ENCODE peak calls at places on chromosomes 13 and 19, in six cellular contexts. V, X, J, D, L and O are unnamed samples.

GRCh38 chr19:49749055-49749716 is 13.9 kb downstream of the TSKS start:
- DNase-seq in D (no peak), L (peak), J (no peak), V (no peak), X (no peak), O (no peak)

GRCh38 chr19:33905473-33905936 is 108.8 kb downstream of the KCTD15 start:
- DNase-seq in D (no peak), L (peak), J (no peak), X (peak), V (peak), O (no peak)

GRCh38 chr19:46616631-46617322 is 8.1 kb downstream of the PTGIR start:
- DNase-seq in L (peak), J (no peak), D (peak), V (peak), X (peak), O (peak)

GRCh38 chr19:1001538-1002166 is 1.4 kb downstream of the GRIN3B start:
- DNase-seq in L (peak), V (no peak), X (peak), J (no peak), D (peak), O (no peak)

GRCh38 chr13:26934096-26934495 is 173.5 kb upstream of the GPR12 start:
- DNase-seq in J (no peak), D (no peak), V (no peak), L (no peak), X (no peak), O (no peak)

GRCh38 chr13:110921209-110921608 is 6.3 kb upstream of the ANKRD10 start:
- DNase-seq in D (no peak), X (peak), L (no peak), V (no peak), J (no peak), O (no peak)

GRCh38 chr19:13056052-13056660 is 46.5 kb downstream of the LYL1 start:
- DNase-seq in L (peak), V (no peak), X (peak), D (peak), J (no peak), O (no peak)

GRCh38 chr19:3458595-3459284 is 21.6 kb downstream of the SMIM24 start:
- DNase-seq in V (peak), X (peak), J (no peak), L (no peak), D (no peak), O (no peak)

GRCh38 chr19:21468791-21469190 is 36.6 kb upstream of the ZNF429 start:
- DNase-seq in V (no peak), D (no peak), L (no peak), J (no peak), X (peak), O (no peak)

GRCh38 chr13:32008518-32009175 is 22.9 kb upstream of the FRY start:
- DNase-seq in V (no peak), X (no peak), J (no peak), D (no peak), L (no peak), O (no peak)

GRCh38 chr13:90686438-90686837 is 661.0 kb upstream of the MIR17HG start:
- DNase-seq in J (peak), V (peak), D (no peak), X (no peak), L (peak), O (no peak)

GRCh38 chr19:31574251-31574973 is 225.2 kb upstream of the TSHZ3 start:
- DNase-seq in D (no peak), J (no peak), X (no peak), L (no peak), V (no peak), O (no peak)

GRCh38 chr19:5954293-5954692 is 23.6 kb downstream of the RANBP3 start:
- DNase-seq in J (no peak), V (no peak), L (no peak), D (no peak), X (no peak), O (peak)

GRCh38 chr19:54439174-54439851 is 9.7 kb upstream of the LENG8 start:
- DNase-seq in V (peak), X (peak), L (peak), J (no peak), D (no peak), O (no peak)

GRCh38 chr19:1986357-1987162 is 29.0 kb downstream of the BTBD2 start:
- DNase-seq in X (peak), L (no peak), J (no peak), D (no peak), V (no peak), O (no peak)

GRCh38 chr19:2097330-2098327 is 914 bp downstream of the IZUMO4 start:
- DNase-seq in J (no peak), L (no peak), X (no peak), D (peak), V (peak), O (no peak)

GRCh38 chr13:30105381-30105780 is 202.0 kb downstream of the KATNAL1 start:
- DNase-seq in L (no peak), D (no peak), V (peak), J (no peak), X (peak), O (no peak)

GRCh38 chr13:20843177-20843576 is 59.4 kb downstream of the XPO4 start:
- DNase-seq in J (no peak), L (no peak), X (no peak), D (no peak), V (no peak), O (no peak)

GRCh38 chr13:44088911-44089851 is 209.5 kb downstream of the LACC1 start:
- DNase-seq in L (no peak), V (no peak), J (no peak), D (no peak), X (no peak), O (no peak)

GRCh38 chr13:113879017-113879416 is 15.1 kb upstream of the GAS6 start:
- DNase-seq in J (no peak), X (no peak), D (no peak), L (no peak), V (no peak), O (no peak)

GRCh38 chr13:91045351-91046034 is 302.0 kb upstream of the MIR17HG start:
- DNase-seq in D (no peak), J (peak), L (peak), X (no peak), V (no peak), O (no peak)

GRCh38 chr19:17296278-17296677 is 6.9 kb downstream of the ABHD8 start:
- DNase-seq in X (no peak), L (peak), V (no peak), D (no peak), J (no peak), O (no peak)